ENCODE peak calls at places on chromosomes 5 and 9, in seven cellular contexts. U, G, O, C, K, X and Z are unnamed samples.

GRCh38 chr5:169150108-169150507 is 150.8 kb downstream of the SLIT3 start:
- DNase-seq in X (no peak), G (no peak), C (no peak), O (no peak), U (no peak), K (no peak), Z (no peak)

GRCh38 chr9:120876842-120877240 is at the start of gene PHF19:
- DNase-seq in K (no peak), U (no peak), C (no peak), X (no peak), O (no peak), G (peak), Z (peak)

GRCh38 chr9:672833-673232 is 168.7 kb upstream of the DMRT1 start:
- DNase-seq in C (no peak), K (no peak), G (no peak), X (no peak), O (no peak), U (no peak), Z (no peak)

GRCh38 chr5:75037106-75037505 is 15.3 kb downstream of the GCNT4 start:
- DNase-seq in O (peak), G (peak), C (peak), X (no peak), K (peak), U (no peak), Z (peak)

GRCh38 chr9:87223397-87224246 is 274.0 kb upstream of the DAPK1 start:
- DNase-seq in O (no peak), C (no peak), K (no peak), G (peak), X (no peak), U (no peak), Z (no peak)

GRCh38 chr5:77301447-77301878 is 91.0 kb downstream of the PDE8B start:
- DNase-seq in K (no peak), G (peak), O (no peak), C (no peak), U (no peak), X (no peak), Z (no peak)

GRCh38 chr9:133572821-133573361 is 36.3 kb downstream of the FAM163B start:
- DNase-seq in G (no peak), O (no peak), U (no peak), K (no peak), C (no peak), X (no peak), Z (no peak)

GRCh38 chr5:97750576-97750975 is 567.5 kb upstream of the RIOK2 start:
- DNase-seq in G (peak), K (no peak), O (no peak), X (no peak), C (no peak), U (no peak), Z (no peak)

GRCh38 chr9:137832191-137832700 is 45.3 kb upstream of the CACNA1B start:
- DNase-seq in X (no peak), U (no peak), C (no peak), G (no peak), O (no peak), K (no peak), Z (no peak)

GRCh38 chr9:81683214-81683613 is 6.1 kb downstream of the TLE1 start:
- DNase-seq in K (no peak), O (no peak), C (no peak), U (no peak), X (no peak), G (no peak), Z (no peak)

GRCh38 chr9:121860744-121861143 is 209.3 kb downstream of the DAB2IP start:
- DNase-seq in C (no peak), O (no peak), K (no peak), U (no peak), X (no peak), G (peak), Z (no peak)

GRCh38 chr9:29297592-29297991 is 1724.3 kb upstream of the C9orf72 start:
- DNase-seq in X (no peak), U (no peak), K (no peak), C (no peak), O (no peak), G (no peak), Z (no peak)

GRCh38 chr5:75640395-75640794 is 29.1 kb downstream of the ANKDD1B start:
- DNase-seq in C (no peak), G (peak), K (no peak), U (no peak), O (no peak), X (no peak), Z (peak)

GRCh38 chr5:11912-12311 is 80.1 kb upstream of the PLEKHG4B start:
- DNase-seq in X (no peak), U (no peak), K (no peak), G (peak), O (no peak), C (no peak), Z (no peak)

GRCh38 chr5:438481-438981 is 4.4 kb upstream of the EXOC3 start:
- DNase-seq in K (no peak), G (no peak), X (no peak), C (no peak), U (no peak), O (no peak), Z (no peak)

GRCh38 chr5:172110921-172111873 is 76.8 kb downstream of the STK10 start:
- DNase-seq in K (peak), O (peak), X (peak), U (peak), G (peak), C (peak), Z (peak)

GRCh38 chr5:135307143-135307903 is 91.7 kb downstream of the MACROH2A1 start:
- DNase-seq in X (no peak), G (no peak), U (no peak), O (no peak), C (no peak), K (no peak), Z (no peak)

GRCh38 chr5:145854651-145855258 is 18.1 kb downstream of the GRXCR2 start:
- DNase-seq in O (no peak), U (no peak), K (peak), C (no peak), X (no peak), G (peak), Z (peak)

GRCh38 chr9:133460405-133461175 is 812 bp downstream of the CACFD1 start:
- DNase-seq in K (peak), O (no peak), G (no peak), C (no peak), X (peak), U (no peak), Z (peak)

GRCh38 chr5:137761020-137761516 is 6.9 kb upstream of the HNRNPA0 start:
- DNase-seq in U (no peak), X (no peak), K (peak), G (peak), O (no peak), C (no peak), Z (no peak)

GRCh38 chr5:98401645-98402044 is 371.8 kb upstream of the RGMB start:
- DNase-seq in U (no peak), G (no peak), K (no peak), X (no peak), O (no peak), C (no peak), Z (no peak)

GRCh38 chr5:103120607-103121200 is 603 bp downstream of the PPIP5K2 start:
- DNase-seq in K (peak), C (peak), O (no peak), X (no peak), U (no peak), G (peak), Z (peak)

GRCh38 chr5:128304791-128305190 is 221.2 kb downstream of the SLC12A2 start:
- DNase-seq in X (no peak), G (peak), O (no peak), K (no peak), U (no peak), C (no peak), Z (no peak)